ENCODE peak calls at places on chromosome 1, in four cellular contexts. T, I, D and C are unnamed samples.

GRCh38 chr1:46747683-46748288 is 28.9 kb upstream of the EFCAB14 start:
- DNase-seq in T (no peak), D (peak), I (peak), C (peak)

GRCh38 chr1:9275567-9276034 is 17.1 kb upstream of the SPSB1 start:
- DNase-seq in D (peak), T (peak), I (peak), C (peak)

GRCh38 chr1:236348071-236348470 is 46.0 kb upstream of the EDARADD start:
- DNase-seq in D (no peak), I (no peak), T (no peak), C (no peak)

GRCh38 chr1:223819730-223820514 is 25.8 kb downstream of the TP53BP2 start:
- DNase-seq in I (no peak), T (no peak), D (no peak), C (no peak)

GRCh38 chr1:177209357-177209756 is 38.6 kb downstream of the BRINP2 start:
- DNase-seq in I (no peak), D (peak), T (no peak), C (peak)

GRCh38 chr1:30148676-30149075 is 574.7 kb downstream of the MATN1 start:
- DNase-seq in D (no peak), I (no peak), T (no peak), C (no peak)

GRCh38 chr1:160625725-160626498 is 20.9 kb downstream of the SLAMF1 start:
- DNase-seq in D (no peak), I (peak), T (peak), C (no peak)

GRCh38 chr1:29201595-29202051 is 19.9 kb upstream of the SRSF4 start:
- DNase-seq in I (peak), D (no peak), T (no peak), C (no peak)

GRCh38 chr1:203464226-203464625 is 11.4 kb upstream of the PRELP start:
- DNase-seq in I (no peak), T (no peak), D (no peak), C (no peak)

GRCh38 chr1:242004751-242005495 is 6.0 kb upstream of the MAP1LC3C start:
- DNase-seq in I (no peak), D (no peak), T (no peak), C (no peak)

GRCh38 chr1:99407018-99407417 is 142.7 kb downstream of the PLPPR4 start:
- DNase-seq in D (no peak), T (no peak), I (no peak), C (no peak)

GRCh38 chr1:234658143-234658542 is 48.2 kb upstream of the IRF2BP2 start:
- DNase-seq in I (no peak), T (no peak), D (peak), C (no peak)

GRCh38 chr1:56473582-56474270 is 105.6 kb downstream of the PLPP3 start:
- DNase-seq in I (no peak), D (no peak), T (no peak), C (no peak)

GRCh38 chr1:31627930-31628421 is 10.5 kb downstream of the HCRTR1 start:
- DNase-seq in D (no peak), T (no peak), I (no peak), C (no peak)

GRCh38 chr1:6260433-6260934 is 414 bp downstream of the GPR153 start:
- DNase-seq in I (no peak), D (no peak), T (no peak), C (peak)

GRCh38 chr1:181113061-181113695 is 24.7 kb downstream of the IER5 start:
- DNase-seq in T (no peak), D (no peak), I (no peak), C (no peak)

GRCh38 chr1:19179597-19180271 is 30.3 kb downstream of the UBR4 start:
- DNase-seq in I (peak), T (no peak), D (no peak), C (no peak)

GRCh38 chr1:54558434-54559030 is 10.5 kb downstream of the ACOT11 start:
- DNase-seq in D (no peak), I (no peak), T (no peak), C (no peak)

GRCh38 chr1:6358144-6358624 is 35.4 kb downstream of the ACOT7 start:
- DNase-seq in T (no peak), I (peak), D (no peak), C (no peak)

GRCh38 chr1:26827205-26827604 is 717 bp downstream of the ZDHHC18 start:
- DNase-seq in I (no peak), T (no peak), D (no peak), C (no peak)

GRCh38 chr1:86704456-86704971 is at the start of gene SH3GLB1:
- DNase-seq in I (peak), D (peak), T (peak), C (peak)

GRCh38 chr1:243233908-243234307 is 21.2 kb downstream of the CEP170 start:
- DNase-seq in D (no peak), I (no peak), T (no peak), C (no peak)

GRCh38 chr1:119771016-119771415 is 2.3 kb upstream of the HMGCS2 start:
- DNase-seq in I (no peak), D (no peak), T (no peak), C (no peak)

GRCh38 chr1:218101409-218101808 is 183.7 kb upstream of the RRP15 start:
- DNase-seq in I (no peak), T (no peak), D (no peak), C (no peak)

GRCh38 chr1:156894711-156895407 is 1.3 kb downstream of the PEAR1 start:
- DNase-seq in T (no peak), D (no peak), I (no peak), C (no peak)

GRCh38 chr1:4594286-4594991 is 60.0 kb upstream of the AJAP1 start:
- DNase-seq in T (no peak), I (no peak), D (no peak), C (peak)

GRCh38 chr1:102191723-102192122 is 195.0 kb upstream of the OLFM3 start:
- DNase-seq in D (no peak), I (peak), T (no peak), C (peak)

GRCh38 chr1:203268901-203269653 is 36.2 kb upstream of the BTG2 start:
- DNase-seq in I (peak), T (no peak), D (no peak), C (peak)

GRCh38 chr1:171431994-171432393 is 53.3 kb upstream of the PRRC2C start:
- DNase-seq in T (no peak), I (no peak), D (no peak), C (no peak)

GRCh38 chr1:17215545-17215890 is 10.6 kb downstream of the PADI1 start:
- DNase-seq in T (no peak), I (no peak), D (no peak), C (no peak)

GRCh38 chr1:39976732-39977131 is 21.8 kb downstream of the MFSD2A start:
- DNase-seq in I (no peak), T (no peak), D (no peak), C (no peak)

GRCh38 chr1:84377480-84378095 is 20.7 kb upstream of the DNASE2B start:
- DNase-seq in T (no peak), I (no peak), D (no peak), C (no peak)

GRCh38 chr1:235074335-235075120 is 54.1 kb downstream of the TOMM20 start:
- DNase-seq in I (no peak), D (peak), T (peak), C (peak)